ENCODE peak calls at places on chromosomes 6 and 20, in four cellular contexts. L is HepG2, X is K562, R is GM12878. M is an unnamed sample.

GRCh38 chr20:44480097-44480496 is 4.4 kb downstream of the TTPAL start:
- DNase-seq in L (no peak), R (no peak), X (no peak), M (no peak)

GRCh38 chr6:154039231-154039842 is at the start of gene OPRM1:
- DNase-seq in L (no peak), X (peak; percentile 13), R (no peak), M (peak; percentile 68)

GRCh38 chr20:9966966-9967365 is 67.8 kb upstream of the ANKEF1 start:
- DNase-seq in X (no peak), R (no peak), L (peak; percentile 13), M (peak; percentile 30)

GRCh38 chr6:34560366-34561226 is 4.5 kb upstream of the SPDEF start:
- DNase-seq in R (no peak), X (peak; percentile 94), L (peak; percentile 89), M (peak; percentile 66)

GRCh38 chr6:88047510-88048150 is at the start of gene SPACA1:
- DNase-seq in R (no peak), X (no peak), L (no peak), M (no peak)

GRCh38 chr6:113447088-113447831 is 409.9 kb upstream of the MARCKS start:
- DNase-seq in R (no peak), X (no peak), L (no peak), M (no peak)

GRCh38 chr6:22322103-22322882 is 25.5 kb upstream of the PRL start:
- DNase-seq in R (no peak), X (no peak), L (no peak), M (no peak)

GRCh38 chr6:131660195-131660594 is 23.1 kb downstream of the ENPP3 start:
- DNase-seq in X (no peak), L (no peak), R (no peak), M (no peak)

GRCh38 chr6:144816936-144817335 is 531.8 kb downstream of the UTRN start:
- DNase-seq in L (peak; percentile 17), R (no peak), X (no peak), M (no peak)

GRCh38 chr6:21051777-21052176 is 517.5 kb downstream of the CDKAL1 start:
- DNase-seq in L (no peak), R (no peak), X (no peak), M (no peak)

GRCh38 chr6:2695464-2696095 is 55.1 kb downstream of the MYLK4 start:
- DNase-seq in X (no peak), L (peak; percentile 27), R (no peak), M (no peak)

GRCh38 chr6:30544666-30545272 is 11.5 kb downstream of the GNL1 start:
- DNase-seq in R (no peak), X (peak; percentile 63), L (peak; percentile 55), M (peak; percentile 60)

GRCh38 chr6:53033764-53034163 is 31.4 kb upstream of the FBXO9 start:
- DNase-seq in L (no peak), X (no peak), R (no peak), M (no peak)

GRCh38 chr6:47603995-47604394 is 94.4 kb upstream of the ADGRF4 start:
- DNase-seq in X (no peak), R (no peak), L (no peak), M (no peak)

GRCh38 chr6:105087571-105088211 is 92.1 kb downstream of the POPDC3 start:
- DNase-seq in R (peak; percentile 17), X (peak; percentile 46), L (peak; percentile 46), M (peak; percentile 53)

GRCh38 chr6:137283940-137284910 is 65.0 kb upstream of the IFNGR1 start:
- DNase-seq in L (peak; percentile 16), X (no peak), R (peak; percentile 79), M (no peak)

GRCh38 chr6:63765828-63766227 is 130.2 kb downstream of the PHF3 start:
- DNase-seq in R (no peak), X (no peak), L (no peak), M (no peak)

GRCh38 chr20:46894971-46895905 is 595 bp downstream of the EYA2 start:
- DNase-seq in L (no peak), X (no peak), R (no peak), M (no peak)

GRCh38 chr6:44228836-44229235 is 5.4 kb downstream of the SLC29A1 start:
- DNase-seq in X (no peak), L (no peak), R (no peak), M (no peak)

GRCh38 chr6:134097114-134097707 is 44.8 kb upstream of the SLC2A12 start:
- DNase-seq in L (peak; percentile 69), R (peak; percentile 3), X (peak; percentile 72), M (peak; percentile 69)

GRCh38 chr6:39731565-39731964 is 6.4 kb upstream of the KIF6 start:
- DNase-seq in L (no peak), R (no peak), X (peak; percentile 32), M (peak; percentile 22)

GRCh38 chr20:62815066-62815991 is 1.5 kb upstream of the COL9A3 start:
- DNase-seq in R (no peak), X (peak; percentile 60), L (peak; percentile 92), M (peak; percentile 52)
- TF ChIP-seq NFIC in R (no peak), X (no peak), L (no peak), M (no peak)

DNA sequence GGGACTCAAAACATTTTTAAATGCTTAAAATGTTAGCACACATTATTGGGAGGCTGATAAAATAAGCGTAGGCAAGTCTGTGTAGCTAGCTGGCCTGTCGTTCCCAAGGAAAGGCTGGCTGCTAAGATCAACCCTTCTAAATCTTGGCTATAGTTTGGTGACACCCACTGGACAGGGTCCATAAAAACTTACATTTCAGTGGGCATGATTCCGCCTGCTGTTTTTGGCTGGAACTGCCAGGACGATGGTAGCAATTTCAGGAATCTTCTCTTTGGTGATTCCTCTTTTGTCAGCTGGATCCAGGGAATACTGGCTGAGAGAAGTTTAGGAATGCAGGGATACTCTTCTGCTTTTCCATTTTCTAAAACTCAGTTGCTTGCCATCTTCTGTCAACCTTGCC is 162.2 kb downstream of the NKAIN2 start:
- DNase-seq in L (peak; percentile 35), R (no peak), X (no peak), M (peak; percentile 1)
- TF ChIP-seq CTCF in L (peak; percentile 37), R (peak; percentile 12), X (peak; percentile 29), M (peak; percentile 35)

DNA sequence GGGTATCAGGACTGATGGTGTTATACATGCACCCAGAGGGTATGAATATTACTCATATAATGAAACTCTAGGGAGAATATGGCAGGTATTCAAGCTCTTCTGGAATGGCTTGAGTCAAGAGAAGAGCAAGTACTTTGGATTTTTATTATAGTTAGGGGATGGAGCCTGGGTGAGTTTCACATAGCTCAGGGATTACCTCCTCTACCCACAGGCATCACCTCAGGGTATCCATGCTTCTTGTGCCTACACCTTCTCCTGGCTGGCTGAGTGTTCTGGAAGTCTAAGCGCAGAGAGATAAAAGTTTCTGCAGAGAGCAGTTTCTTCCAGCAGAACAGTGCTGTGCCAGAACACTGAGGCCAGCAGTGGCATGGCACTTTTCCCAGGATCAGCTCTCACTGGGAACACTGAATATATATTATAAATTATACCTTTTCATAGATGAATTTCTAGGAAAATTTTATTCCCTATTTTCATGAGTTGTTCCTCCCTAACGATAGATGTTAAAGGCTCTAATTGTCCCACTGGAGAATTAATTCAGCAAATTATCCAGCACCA is 199.7 kb upstream of the KCNQ5 start:
- DNase-seq in R (no peak), L (no peak), X (no peak), M (no peak)
- TF ChIP-seq CHD2 in R (no peak), L (no peak), X (no peak), M (no peak)

GRCh38 chr6:13288481-13288880 is 39.9 kb downstream of the TBC1D7 start:
- DNase-seq in L (no peak), R (no peak), X (no peak), M (no peak)

GRCh38 chr6:13287104-13287503 is 41.2 kb downstream of the TBC1D7 start:
- DNase-seq in L (no peak), X (no peak), R (no peak), M (no peak)

GRCh38 chr6:13285705-13286104 is 42.6 kb downstream of the TBC1D7 start:
- DNase-seq in R (no peak), L (no peak), X (no peak), M (no peak)

GRCh38 chr6:13284646-13285045 is 43.7 kb downstream of the TBC1D7 start:
- DNase-seq in X (no peak), R (no peak), L (no peak), M (no peak)

DNA sequence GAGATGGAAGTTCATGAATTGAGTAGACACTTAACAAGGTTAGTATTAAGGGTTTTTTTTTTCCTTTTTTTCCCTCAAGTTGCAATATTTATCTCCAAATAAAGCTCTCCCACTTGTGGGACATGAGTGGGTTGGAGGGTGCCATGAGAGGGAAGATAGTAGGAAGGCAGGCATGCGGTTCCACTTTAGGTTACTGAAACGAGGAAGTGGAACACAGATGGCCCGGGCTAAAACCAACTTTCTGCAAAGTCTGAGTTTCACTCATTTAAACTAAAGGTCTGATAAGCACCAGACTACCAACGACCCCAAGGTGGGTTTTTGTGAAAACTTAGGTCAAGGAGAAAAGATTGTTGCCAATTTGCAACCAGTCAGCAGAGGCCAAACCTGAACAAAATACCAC is 42.2 kb downstream of the TBC1D7 start:
- DNase-seq in X (no peak), R (no peak), L (no peak), M (no peak)
- TF ChIP-seq NFIC in X (no peak), R (peak; percentile 28), L (no peak), M (no peak)

DNA sequence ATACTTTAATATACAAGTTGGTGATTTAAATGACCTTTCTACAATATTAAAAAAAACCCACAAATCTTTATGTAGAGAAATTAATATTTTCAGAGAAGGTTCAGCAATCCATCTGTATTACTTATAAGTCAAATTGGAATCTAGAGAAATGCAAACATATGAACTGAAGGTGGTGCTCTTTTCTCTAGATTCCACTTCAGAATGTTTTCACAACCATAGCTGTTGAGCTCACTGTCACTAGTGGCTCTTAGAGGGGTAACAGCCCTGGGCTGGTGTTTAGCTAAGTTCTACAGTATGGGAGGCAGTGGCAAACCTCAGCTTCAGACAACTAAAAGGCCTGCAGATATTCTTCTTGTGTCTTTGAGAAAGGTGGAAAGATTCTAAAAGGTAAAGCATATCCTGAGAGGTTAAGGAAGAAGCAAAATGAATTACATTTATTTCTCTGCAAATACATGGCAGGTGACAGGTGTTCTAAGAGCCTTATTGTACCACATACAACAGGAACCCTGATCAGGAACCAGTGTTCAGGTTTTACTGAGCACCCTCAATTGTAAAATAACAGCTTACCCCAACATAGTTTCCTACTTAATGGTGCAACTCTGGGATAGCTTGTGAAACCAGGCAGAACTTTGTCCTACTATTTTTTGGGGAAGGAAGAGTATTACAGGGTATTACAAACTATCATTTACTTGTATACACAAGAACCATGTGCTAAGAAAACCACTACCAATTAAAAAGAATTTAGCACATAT is 56.6 kb upstream of the SAMHD1 start:
- DNase-seq in L (peak; percentile 40), R (no peak), X (no peak), M (peak; percentile 28)
- TF ChIP-seq CTCF in L (no peak), R (peak; percentile 33), X (peak; percentile 19), M (peak; percentile 48)

GRCh38 chr6:116883005-116883404 is 6.0 kb downstream of the RFX6 start:
- DNase-seq in R (no peak), X (no peak), L (no peak), M (no peak)

GRCh38 chr6:116877743-116878142 is 701 bp downstream of the RFX6 start:
- DNase-seq in R (no peak), X (no peak), L (no peak), M (peak; percentile 6)

GRCh38 chr6:116884530-116884929 is 7.5 kb downstream of the RFX6 start:
- DNase-seq in X (no peak), L (peak; percentile 16), R (no peak), M (no peak)

GRCh38 chr6:116876635-116877611 is at the start of gene RFX6:
- DNase-seq in X (peak; percentile 29), R (no peak), L (no peak), M (peak; percentile 38)

DNA sequence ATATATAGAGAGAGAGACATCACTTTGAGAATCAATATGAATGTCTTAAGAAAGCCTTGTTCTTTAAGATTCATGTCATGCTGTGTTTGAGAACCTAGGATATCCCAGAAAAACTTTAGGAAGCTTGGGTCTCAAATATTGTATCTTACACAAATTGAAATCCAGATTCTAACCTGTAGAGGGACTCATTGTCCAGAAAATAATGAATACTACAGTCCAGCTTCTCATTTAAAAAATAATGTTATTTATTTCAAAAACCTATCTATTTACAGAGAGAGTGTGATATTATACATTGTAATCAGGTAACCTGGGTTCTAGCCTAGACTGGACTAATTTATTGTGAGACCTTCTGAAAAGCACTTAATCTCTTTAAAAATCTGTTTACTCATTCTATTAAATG is 4.2 kb downstream of the RFX6 start:
- DNase-seq in L (peak; percentile 9), X (no peak), R (no peak), M (no peak)
- TF ChIP-seq CHD2 in L (no peak), X (no peak), R (no peak), M (no peak)

M was measured in SK-N-SH.